ENCODE peak calls at places on chromosomes 5 and 9, in ten cellular contexts. D, L, Z, Q, E, N, T, U, H and B are unnamed samples.

GRCh38 chr5:175344331-175345200 is 99.4 kb downstream of the DRD1 start:
- DNase-seq in D (no peak), L (no peak), Z (no peak), Q (no peak), E (no peak), N (no peak), T (no peak), U (no peak), H (peak; percentile 55), B (no peak)

GRCh38 chr5:15598294-15598902 is 98.4 kb downstream of the FBXL7 start:
- DNase-seq in D (no peak), L (no peak), Z (no peak), Q (peak; percentile 59), E (no peak), N (peak; percentile 44), T (no peak), U (peak; percentile 18), H (no peak), B (no peak)

GRCh38 chr9:126521089-126521488 is 92.6 kb upstream of the LMX1B start:
- DNase-seq in D (no peak), L (no peak), Z (no peak), Q (no peak), E (no peak), N (no peak), T (no peak), U (no peak), H (no peak), B (no peak)

GRCh38 chr5:113112435-113112834 is 135.8 kb downstream of the DCP2 start:
- DNase-seq in D (no peak), L (no peak), Z (no peak), Q (no peak), E (no peak), N (peak; percentile 88), T (no peak), U (no peak), H (no peak), B (no peak)

GRCh38 chr5:145158654-145159199 is 676.4 kb downstream of the PRELID2 start:
- DNase-seq in D (no peak), L (no peak), Z (no peak), Q (no peak), E (no peak), N (no peak), T (no peak), U (no peak), H (no peak), B (no peak)

GRCh38 chr9:116806075-116806474 is 119.0 kb downstream of the TRIM32 start:
- DNase-seq in D (no peak), L (no peak), Z (no peak), Q (peak; percentile 46), E (no peak), N (peak; percentile 63), T (no peak), U (peak; percentile 13), H (peak; percentile 20), B (peak; percentile 8)

GRCh38 chr9:70015099-70015498 is 28.5 kb upstream of the MAMDC2 start:
- DNase-seq in D (no peak), L (no peak), Z (no peak), Q (no peak), E (no peak), N (no peak), T (no peak), U (no peak), H (no peak), B (no peak)

GRCh38 chr5:127875235-127876021 is 172.2 kb downstream of the CCDC192 start:
- DNase-seq in D (peak; percentile 40), L (peak; percentile 65), Z (peak; percentile 53), Q (peak; percentile 37), E (peak; percentile 49), N (peak; percentile 86), T (no peak), U (peak; percentile 70), H (peak; percentile 92), B (peak; percentile 82)

GRCh38 chr9:114389612-114390368 is 2.0 kb upstream of the AKNA start:
- DNase-seq in D (no peak), L (no peak), Z (no peak), Q (no peak), E (no peak), N (no peak), T (no peak), U (no peak), H (no peak), B (no peak)

GRCh38 chr5:103444333-103445038 is 118.1 kb downstream of the NUDT12 start:
- DNase-seq in D (no peak), L (no peak), Z (no peak), Q (no peak), E (no peak), N (no peak), T (no peak), U (no peak), H (no peak), B (peak; percentile 14)

GRCh38 chr5:104498281-104498680 is 935.7 kb upstream of the NUDT12 start:
- DNase-seq in D (no peak), L (no peak), Z (no peak), Q (no peak), E (no peak), N (no peak), T (no peak), U (no peak), H (no peak), B (no peak)

GRCh38 chr9:86449246-86449645 is 95.0 kb upstream of the TUT7 start:
- DNase-seq in D (no peak), L (no peak), Z (no peak), Q (no peak), E (no peak), N (no peak), T (no peak), U (no peak), H (no peak), B (no peak)

GRCh38 chr9:12813960-12814876 is 39.4 kb downstream of the LURAP1L start:
- DNase-seq in D (no peak), L (peak; percentile 70), Z (peak; percentile 15), Q (no peak), E (no peak), N (peak; percentile 99), T (no peak), U (peak; percentile 97), H (peak; percentile 99), B (peak; percentile 61)

GRCh38 chr9:6901179-6901578 is 143.4 kb downstream of the KDM4C start:
- DNase-seq in D (no peak), L (no peak), Z (no peak), Q (no peak), E (no peak), N (no peak), T (no peak), U (no peak), H (peak; percentile 44), B (no peak)

GRCh38 chr9:6226696-6227095 is 11.1 kb downstream of the IL33 start:
- DNase-seq in D (no peak), L (no peak), Z (peak; percentile 39), Q (no peak), E (no peak), N (peak; percentile 59), T (no peak), U (no peak), H (no peak), B (no peak)

GRCh38 chr5:6525910-6526309 is 77.3 kb downstream of the UBE2QL1 start:
- DNase-seq in D (peak; percentile 51), L (no peak), Z (peak; percentile 46), Q (peak; percentile 47), E (no peak), N (peak; percentile 29), T (no peak), U (no peak), H (peak; percentile 73), B (peak; percentile 39)

GRCh38 chr5:175681975-175682354 is 24.1 kb downstream of the HRH2 start:
- DNase-seq in D (no peak), L (no peak), Z (no peak), Q (no peak), E (peak; percentile 60), N (no peak), T (no peak), U (no peak), H (no peak), B (no peak)

GRCh38 chr9:75390951-75391350 is 302.6 kb downstream of the OSTF1 start:
- DNase-seq in D (no peak), L (no peak), Z (no peak), Q (no peak), E (no peak), N (no peak), T (no peak), U (no peak), H (no peak), B (no peak)

GRCh38 chr5:75622564-75622963 is 11.3 kb downstream of the ANKDD1B start:
- DNase-seq in D (no peak), L (no peak), Z (no peak), Q (no peak), E (no peak), N (peak; percentile 78), T (no peak), U (peak; percentile 29), H (peak; percentile 9), B (peak; percentile 54)

GRCh38 chr5:59620535-59621212 is 272.9 kb downstream of the PDE4D start:
- DNase-seq in D (no peak), L (no peak), Z (no peak), Q (no peak), E (no peak), N (no peak), T (no peak), U (peak; percentile 80), H (no peak), B (no peak)

GRCh38 chr5:179793470-179794139 is at the start of gene LTC4S:
- DNase-seq in D (no peak), L (no peak), Z (peak; percentile 86), Q (no peak), E (peak; percentile 19), N (no peak), T (no peak), U (no peak), H (no peak), B (peak; percentile 62)

GRCh38 chr5:138369706-138370105 is 17.2 kb downstream of the KDM3B start:
- DNase-seq in D (no peak), L (no peak), Z (no peak), Q (no peak), E (no peak), N (no peak), T (no peak), U (no peak), H (no peak), B (no peak)

GRCh38 chr9:98999152-98999525 is 55.4 kb downstream of the COL15A1 start:
- DNase-seq in D (no peak), L (no peak), Z (no peak), Q (no peak), E (no peak), N (no peak), T (no peak), U (no peak), H (no peak), B (no peak)

GRCh38 chr9:38380872-38381534 is 11.5 kb upstream of the ALDH1B1 start:
- DNase-seq in D (no peak), L (peak; percentile 74), Z (no peak), Q (no peak), E (no peak), N (no peak), T (no peak), U (peak; percentile 61), H (peak; percentile 61), B (no peak)

GRCh38 chr9:136771907-136772306 is 7.6 kb upstream of the LCN15 start:
- DNase-seq in D (no peak), L (no peak), Z (no peak), Q (no peak), E (no peak), N (no peak), T (no peak), U (no peak), H (no peak), B (peak; percentile 16)

GRCh38 chr9:109771796-109772525 is 8.0 kb upstream of the PALM2AKAP2 start:
- DNase-seq in D (no peak), L (no peak), Z (peak; percentile 78), Q (no peak), E (no peak), N (no peak), T (no peak), U (no peak), H (no peak), B (no peak)

GRCh38 chr9:91681461-91682305 is 258.1 kb upstream of the NFIL3 start:
- DNase-seq in D (peak; percentile 89), L (peak; percentile 70), Z (peak; percentile 68), Q (peak; percentile 88), E (peak; percentile 70), N (peak; percentile 60), T (peak; percentile 37), U (peak; percentile 48), H (peak; percentile 54), B (peak; percentile 66)

GRCh38 chr9:81083062-81083461 is 606.3 kb downstream of the TLE1 start:
- DNase-seq in D (no peak), L (no peak), Z (no peak), Q (peak; percentile 15), E (no peak), N (peak; percentile 11), T (no peak), U (peak; percentile 63), H (no peak), B (no peak)